ENCODE peak calls at places on chromosomes 1 and 21, in nine cellular contexts. One of them, this sample, is unnamed.

GRCh38 chr21:45590726-45591618 is 48.7 kb upstream of the SLC19A1 start:
- DNase-seq in NCI-H748 treated with DMSO at 0.1 percent for 48 hours: no peak
- DNase-seq in HTR-8/SVneo: no peak
- DNase-seq in psoas muscle: peak
- DNase-seq in neural crest cell: no peak
- DNase-seq in lung microvascular endothelial cell: no peak
- DNase-seq in endothelial cell: no peak
- DNase-seq in stimulated activated naive CD8-positive, alpha-beta T cell treated with anti-CD3 and anti-CD28 coated beads, Interleukin-15, Interleukin-2, amounts not matched to agents 100 U/mL and 50 U/mL, for 24 hours: peak
- DNase-seq in activated gamma-delta T cell treated with anti-CD3 and anti-CD28 coated beads, Interleukin-2, amount 50 U/mL, for 16 hours: peak
- DNase-seq in this sample: no peak

GRCh38 chr1:25820247-25821111 is 725 bp downstream of the MTFR1L start:
- DNase-seq in activated gamma-delta T cell treated with anti-CD3 and anti-CD28 coated beads, Interleukin-2, amount 50 U/mL, for 16 hours: peak
- DNase-seq in neural crest cell: no peak
- DNase-seq in endothelial cell: peak
- DNase-seq in NCI-H748 treated with DMSO at 0.1 percent for 48 hours: no peak
- DNase-seq in lung microvascular endothelial cell: peak
- DNase-seq in psoas muscle: peak
- DNase-seq in HTR-8/SVneo: peak
- DNase-seq in stimulated activated naive CD8-positive, alpha-beta T cell treated with anti-CD3 and anti-CD28 coated beads, Interleukin-15, Interleukin-2, amounts not matched to agents 100 U/mL and 50 U/mL, for 24 hours: peak
- DNase-seq in this sample: no peak

GRCh38 chr21:31143021-31143420 is 104.7 kb upstream of the KRTAP19-8 start:
- DNase-seq in endothelial cell: no peak
- DNase-seq in HTR-8/SVneo: no peak
- DNase-seq in NCI-H748 treated with DMSO at 0.1 percent for 48 hours: no peak
- DNase-seq in neural crest cell: no peak
- DNase-seq in stimulated activated naive CD8-positive, alpha-beta T cell treated with anti-CD3 and anti-CD28 coated beads, Interleukin-15, Interleukin-2, amounts not matched to agents 100 U/mL and 50 U/mL, for 24 hours: no peak
- DNase-seq in psoas muscle: no peak
- DNase-seq in lung microvascular endothelial cell: no peak
- DNase-seq in activated gamma-delta T cell treated with anti-CD3 and anti-CD28 coated beads, Interleukin-2, amount 50 U/mL, for 16 hours: no peak
- DNase-seq in this sample: no peak

GRCh38 chr1:40978886-40979240 is 633 bp upstream of the CTPS1 start:
- DNase-seq in lung microvascular endothelial cell: no peak
- DNase-seq in activated gamma-delta T cell treated with anti-CD3 and anti-CD28 coated beads, Interleukin-2, amount 50 U/mL, for 16 hours: no peak
- DNase-seq in neural crest cell: no peak
- DNase-seq in HTR-8/SVneo: no peak
- DNase-seq in endothelial cell: no peak
- DNase-seq in stimulated activated naive CD8-positive, alpha-beta T cell treated with anti-CD3 and anti-CD28 coated beads, Interleukin-15, Interleukin-2, amounts not matched to agents 100 U/mL and 50 U/mL, for 24 hours: no peak
- DNase-seq in psoas muscle: no peak
- DNase-seq in NCI-H748 treated with DMSO at 0.1 percent for 48 hours: no peak
- DNase-seq in this sample: no peak

GRCh38 chr1:209657918-209658317 is 5.7 kb upstream of the LAMB3 start:
- DNase-seq in lung microvascular endothelial cell: no peak
- DNase-seq in endothelial cell: no peak
- DNase-seq in NCI-H748 treated with DMSO at 0.1 percent for 48 hours: no peak
- DNase-seq in stimulated activated naive CD8-positive, alpha-beta T cell treated with anti-CD3 and anti-CD28 coated beads, Interleukin-15, Interleukin-2, amounts not matched to agents 100 U/mL and 50 U/mL, for 24 hours: no peak
- DNase-seq in neural crest cell: no peak
- DNase-seq in HTR-8/SVneo: no peak
- DNase-seq in activated gamma-delta T cell treated with anti-CD3 and anti-CD28 coated beads, Interleukin-2, amount 50 U/mL, for 16 hours: no peak
- DNase-seq in psoas muscle: no peak
- DNase-seq in this sample: no peak

GRCh38 chr1:31931241-31932225 is 6.6 kb downstream of the PTP4A2 start:
- DNase-seq in HTR-8/SVneo: peak
- DNase-seq in lung microvascular endothelial cell: peak
- DNase-seq in stimulated activated naive CD8-positive, alpha-beta T cell treated with anti-CD3 and anti-CD28 coated beads, Interleukin-15, Interleukin-2, amounts not matched to agents 100 U/mL and 50 U/mL, for 24 hours: no peak
- DNase-seq in activated gamma-delta T cell treated with anti-CD3 and anti-CD28 coated beads, Interleukin-2, amount 50 U/mL, for 16 hours: no peak
- DNase-seq in NCI-H748 treated with DMSO at 0.1 percent for 48 hours: no peak
- DNase-seq in psoas muscle: no peak
- DNase-seq in endothelial cell: no peak
- DNase-seq in neural crest cell: no peak
- DNase-seq in this sample: no peak

GRCh38 chr1:36851087-36851486 is 183.2 kb downstream of the GRIK3 start:
- DNase-seq in stimulated activated naive CD8-positive, alpha-beta T cell treated with anti-CD3 and anti-CD28 coated beads, Interleukin-15, Interleukin-2, amounts not matched to agents 100 U/mL and 50 U/mL, for 24 hours: no peak
- DNase-seq in activated gamma-delta T cell treated with anti-CD3 and anti-CD28 coated beads, Interleukin-2, amount 50 U/mL, for 16 hours: no peak
- DNase-seq in HTR-8/SVneo: no peak
- DNase-seq in endothelial cell: no peak
- DNase-seq in lung microvascular endothelial cell: no peak
- DNase-seq in neural crest cell: no peak
- DNase-seq in psoas muscle: no peak
- DNase-seq in NCI-H748 treated with DMSO at 0.1 percent for 48 hours: no peak
- DNase-seq in this sample: no peak

GRCh38 chr1:43206721-43207228 is 34.6 kb downstream of the CFAP57 start:
- DNase-seq in lung microvascular endothelial cell: peak
- DNase-seq in HTR-8/SVneo: peak
- DNase-seq in psoas muscle: no peak
- DNase-seq in neural crest cell: no peak
- DNase-seq in stimulated activated naive CD8-positive, alpha-beta T cell treated with anti-CD3 and anti-CD28 coated beads, Interleukin-15, Interleukin-2, amounts not matched to agents 100 U/mL and 50 U/mL, for 24 hours: no peak
- DNase-seq in NCI-H748 treated with DMSO at 0.1 percent for 48 hours: no peak
- DNase-seq in activated gamma-delta T cell treated with anti-CD3 and anti-CD28 coated beads, Interleukin-2, amount 50 U/mL, for 16 hours: no peak
- DNase-seq in endothelial cell: peak
- DNase-seq in this sample: peak

GRCh38 chr1:147078606-147079399 is 93.5 kb downstream of the PRKAB2 start:
- DNase-seq in psoas muscle: no peak
- DNase-seq in HTR-8/SVneo: no peak
- DNase-seq in NCI-H748 treated with DMSO at 0.1 percent for 48 hours: no peak
- DNase-seq in activated gamma-delta T cell treated with anti-CD3 and anti-CD28 coated beads, Interleukin-2, amount 50 U/mL, for 16 hours: no peak
- DNase-seq in endothelial cell: no peak
- DNase-seq in lung microvascular endothelial cell: no peak
- DNase-seq in stimulated activated naive CD8-positive, alpha-beta T cell treated with anti-CD3 and anti-CD28 coated beads, Interleukin-15, Interleukin-2, amounts not matched to agents 100 U/mL and 50 U/mL, for 24 hours: no peak
- DNase-seq in neural crest cell: no peak
- DNase-seq in this sample: no peak

GRCh38 chr1:110148961-110149360 is 1.3 kb upstream of the SLC6A17 start:
- DNase-seq in psoas muscle: no peak
- DNase-seq in stimulated activated naive CD8-positive, alpha-beta T cell treated with anti-CD3 and anti-CD28 coated beads, Interleukin-15, Interleukin-2, amounts not matched to agents 100 U/mL and 50 U/mL, for 24 hours: no peak
- DNase-seq in NCI-H748 treated with DMSO at 0.1 percent for 48 hours: peak
- DNase-seq in lung microvascular endothelial cell: peak
- DNase-seq in activated gamma-delta T cell treated with anti-CD3 and anti-CD28 coated beads, Interleukin-2, amount 50 U/mL, for 16 hours: no peak
- DNase-seq in HTR-8/SVneo: no peak
- DNase-seq in neural crest cell: no peak
- DNase-seq in endothelial cell: no peak
- DNase-seq in this sample: no peak

GRCh38 chr1:93707956-93708355 is 26.3 kb upstream of the BCAR3 start:
- DNase-seq in NCI-H748 treated with DMSO at 0.1 percent for 48 hours: no peak
- DNase-seq in lung microvascular endothelial cell: no peak
- DNase-seq in psoas muscle: no peak
- DNase-seq in neural crest cell: no peak
- DNase-seq in endothelial cell: no peak
- DNase-seq in activated gamma-delta T cell treated with anti-CD3 and anti-CD28 coated beads, Interleukin-2, amount 50 U/mL, for 16 hours: no peak
- DNase-seq in HTR-8/SVneo: no peak
- DNase-seq in stimulated activated naive CD8-positive, alpha-beta T cell treated with anti-CD3 and anti-CD28 coated beads, Interleukin-15, Interleukin-2, amounts not matched to agents 100 U/mL and 50 U/mL, for 24 hours: peak
- DNase-seq in this sample: no peak

GRCh38 chr1:174799136-174799479 is 200.6 kb upstream of the CACYBP start:
- DNase-seq in HTR-8/SVneo: no peak
- DNase-seq in lung microvascular endothelial cell: no peak
- DNase-seq in neural crest cell: no peak
- DNase-seq in endothelial cell: no peak
- DNase-seq in psoas muscle: no peak
- DNase-seq in stimulated activated naive CD8-positive, alpha-beta T cell treated with anti-CD3 and anti-CD28 coated beads, Interleukin-15, Interleukin-2, amounts not matched to agents 100 U/mL and 50 U/mL, for 24 hours: no peak
- DNase-seq in NCI-H748 treated with DMSO at 0.1 percent for 48 hours: peak
- DNase-seq in activated gamma-delta T cell treated with anti-CD3 and anti-CD28 coated beads, Interleukin-2, amount 50 U/mL, for 16 hours: no peak
- DNase-seq in this sample: no peak

GRCh38 chr1:29639741-29640427 is 403.6 kb downstream of the PTPRU start:
- DNase-seq in NCI-H748 treated with DMSO at 0.1 percent for 48 hours: no peak
- DNase-seq in activated gamma-delta T cell treated with anti-CD3 and anti-CD28 coated beads, Interleukin-2, amount 50 U/mL, for 16 hours: no peak
- DNase-seq in endothelial cell: no peak
- DNase-seq in stimulated activated naive CD8-positive, alpha-beta T cell treated with anti-CD3 and anti-CD28 coated beads, Interleukin-15, Interleukin-2, amounts not matched to agents 100 U/mL and 50 U/mL, for 24 hours: no peak
- DNase-seq in lung microvascular endothelial cell: no peak
- DNase-seq in psoas muscle: no peak
- DNase-seq in neural crest cell: no peak
- DNase-seq in HTR-8/SVneo: peak
- DNase-seq in this sample: peak

GRCh38 chr1:237705462-237705861 is 185.3 kb downstream of the ZP4 start:
- DNase-seq in lung microvascular endothelial cell: no peak
- DNase-seq in activated gamma-delta T cell treated with anti-CD3 and anti-CD28 coated beads, Interleukin-2, amount 50 U/mL, for 16 hours: no peak
- DNase-seq in NCI-H748 treated with DMSO at 0.1 percent for 48 hours: no peak
- DNase-seq in stimulated activated naive CD8-positive, alpha-beta T cell treated with anti-CD3 and anti-CD28 coated beads, Interleukin-15, Interleukin-2, amounts not matched to agents 100 U/mL and 50 U/mL, for 24 hours: no peak
- DNase-seq in psoas muscle: no peak
- DNase-seq in HTR-8/SVneo: no peak
- DNase-seq in neural crest cell: no peak
- DNase-seq in endothelial cell: no peak
- DNase-seq in this sample: no peak

GRCh38 chr1:154961207-154961496 is 430 bp downstream of the PYGO2 start:
- DNase-seq in NCI-H748 treated with DMSO at 0.1 percent for 48 hours: no peak
- DNase-seq in endothelial cell: no peak
- DNase-seq in HTR-8/SVneo: peak
- DNase-seq in activated gamma-delta T cell treated with anti-CD3 and anti-CD28 coated beads, Interleukin-2, amount 50 U/mL, for 16 hours: no peak
- DNase-seq in psoas muscle: no peak
- DNase-seq in stimulated activated naive CD8-positive, alpha-beta T cell treated with anti-CD3 and anti-CD28 coated beads, Interleukin-15, Interleukin-2, amounts not matched to agents 100 U/mL and 50 U/mL, for 24 hours: no peak
- DNase-seq in neural crest cell: no peak
- DNase-seq in lung microvascular endothelial cell: no peak
- DNase-seq in this sample: no peak

GRCh38 chr1:11924334-11925195 is 1.7 kb downstream of the KIAA2013 start:
- DNase-seq in HTR-8/SVneo: no peak
- DNase-seq in activated gamma-delta T cell treated with anti-CD3 and anti-CD28 coated beads, Interleukin-2, amount 50 U/mL, for 16 hours: no peak
- DNase-seq in NCI-H748 treated with DMSO at 0.1 percent for 48 hours: no peak
- DNase-seq in stimulated activated naive CD8-positive, alpha-beta T cell treated with anti-CD3 and anti-CD28 coated beads, Interleukin-15, Interleukin-2, amounts not matched to agents 100 U/mL and 50 U/mL, for 24 hours: peak
- DNase-seq in neural crest cell: no peak
- DNase-seq in psoas muscle: no peak
- DNase-seq in lung microvascular endothelial cell: no peak
- DNase-seq in endothelial cell: no peak
- DNase-seq in this sample: no peak

GRCh38 chr1:32464716-32465540 is at the start of gene ZBTB8B:
- DNase-seq in lung microvascular endothelial cell: peak
- DNase-seq in NCI-H748 treated with DMSO at 0.1 percent for 48 hours: peak
- DNase-seq in stimulated activated naive CD8-positive, alpha-beta T cell treated with anti-CD3 and anti-CD28 coated beads, Interleukin-15, Interleukin-2, amounts not matched to agents 100 U/mL and 50 U/mL, for 24 hours: peak
- DNase-seq in psoas muscle: peak
- DNase-seq in endothelial cell: peak
- DNase-seq in activated gamma-delta T cell treated with anti-CD3 and anti-CD28 coated beads, Interleukin-2, amount 50 U/mL, for 16 hours: peak
- DNase-seq in neural crest cell: peak
- DNase-seq in HTR-8/SVneo: peak
- DNase-seq in this sample: peak

GRCh38 chr1:233440952-233441401 is 113.5 kb downstream of the MAP3K21 start:
- DNase-seq in stimulated activated naive CD8-positive, alpha-beta T cell treated with anti-CD3 and anti-CD28 coated beads, Interleukin-15, Interleukin-2, amounts not matched to agents 100 U/mL and 50 U/mL, for 24 hours: no peak
- DNase-seq in lung microvascular endothelial cell: peak
- DNase-seq in endothelial cell: peak
- DNase-seq in HTR-8/SVneo: peak
- DNase-seq in psoas muscle: no peak
- DNase-seq in activated gamma-delta T cell treated with anti-CD3 and anti-CD28 coated beads, Interleukin-2, amount 50 U/mL, for 16 hours: no peak
- DNase-seq in neural crest cell: peak
- DNase-seq in NCI-H748 treated with DMSO at 0.1 percent for 48 hours: peak
- DNase-seq in this sample: peak

GRCh38 chr1:200279810-200280411 is 129.9 kb downstream of the ZNF281 start:
- DNase-seq in lung microvascular endothelial cell: peak
- DNase-seq in activated gamma-delta T cell treated with anti-CD3 and anti-CD28 coated beads, Interleukin-2, amount 50 U/mL, for 16 hours: no peak
- DNase-seq in HTR-8/SVneo: peak
- DNase-seq in endothelial cell: peak
- DNase-seq in psoas muscle: no peak
- DNase-seq in neural crest cell: peak
- DNase-seq in stimulated activated naive CD8-positive, alpha-beta T cell treated with anti-CD3 and anti-CD28 coated beads, Interleukin-15, Interleukin-2, amounts not matched to agents 100 U/mL and 50 U/mL, for 24 hours: peak
- DNase-seq in NCI-H748 treated with DMSO at 0.1 percent for 48 hours: peak
- DNase-seq in this sample: no peak

GRCh38 chr1:116673935-116674630 is 6.5 kb upstream of the IGSF3 start:
- DNase-seq in endothelial cell: no peak
- DNase-seq in NCI-H748 treated with DMSO at 0.1 percent for 48 hours: no peak
- DNase-seq in activated gamma-delta T cell treated with anti-CD3 and anti-CD28 coated beads, Interleukin-2, amount 50 U/mL, for 16 hours: no peak
- DNase-seq in HTR-8/SVneo: no peak
- DNase-seq in stimulated activated naive CD8-positive, alpha-beta T cell treated with anti-CD3 and anti-CD28 coated beads, Interleukin-15, Interleukin-2, amounts not matched to agents 100 U/mL and 50 U/mL, for 24 hours: no peak
- DNase-seq in lung microvascular endothelial cell: no peak
- DNase-seq in psoas muscle: no peak
- DNase-seq in neural crest cell: no peak
- DNase-seq in this sample: no peak

GRCh38 chr1:225485991-225486530 is 58.2 kb upstream of the LBR start:
- DNase-seq in lung microvascular endothelial cell: no peak
- DNase-seq in neural crest cell: no peak
- DNase-seq in HTR-8/SVneo: no peak
- DNase-seq in endothelial cell: no peak
- DNase-seq in activated gamma-delta T cell treated with anti-CD3 and anti-CD28 coated beads, Interleukin-2, amount 50 U/mL, for 16 hours: no peak
- DNase-seq in stimulated activated naive CD8-positive, alpha-beta T cell treated with anti-CD3 and anti-CD28 coated beads, Interleukin-15, Interleukin-2, amounts not matched to agents 100 U/mL and 50 U/mL, for 24 hours: no peak
- DNase-seq in NCI-H748 treated with DMSO at 0.1 percent for 48 hours: no peak
- DNase-seq in psoas muscle: no peak
- DNase-seq in this sample: no peak

GRCh38 chr1:177164380-177165068 is at the start of gene ASTN1:
- DNase-seq in activated gamma-delta T cell treated with anti-CD3 and anti-CD28 coated beads, Interleukin-2, amount 50 U/mL, for 16 hours: no peak
- DNase-seq in lung microvascular endothelial cell: no peak
- DNase-seq in stimulated activated naive CD8-positive, alpha-beta T cell treated with anti-CD3 and anti-CD28 coated beads, Interleukin-15, Interleukin-2, amounts not matched to agents 100 U/mL and 50 U/mL, for 24 hours: no peak
- DNase-seq in NCI-H748 treated with DMSO at 0.1 percent for 48 hours: peak
- DNase-seq in neural crest cell: peak
- DNase-seq in psoas muscle: no peak
- DNase-seq in endothelial cell: peak
- DNase-seq in HTR-8/SVneo: no peak
- DNase-seq in this sample: no peak